ENCODE peak calls at places on chromosome 1, in nine cellular contexts. One of them, this sample, is unnamed.

GRCh38 chr1:230263573-230264195 is 162.4 kb downstream of the PGBD5 start:
- DNase-seq in NCI-H460: no peak
- DNase-seq in fibroblast of lung: no peak
- DNase-seq in mesendoderm: no peak
- DNase-seq in NB4: no peak
- DNase-seq in colonic mucosa: no peak
- DNase-seq in renal cortical epithelial cell: no peak
- DNase-seq in AML-193: no peak
- DNase-seq in DMS153: no peak
- DNase-seq in this sample: no peak

GRCh38 chr1:31502926-31503511 is 73.3 kb upstream of the TINAGL1 start:
- DNase-seq in DMS153: no peak
- DNase-seq in mesendoderm: peak; percentile 89
- DNase-seq in renal cortical epithelial cell: no peak
- DNase-seq in NB4: no peak
- DNase-seq in NCI-H460: no peak
- DNase-seq in colonic mucosa: no peak
- DNase-seq in fibroblast of lung: no peak
- DNase-seq in AML-193: no peak
- DNase-seq in this sample: no peak

GRCh38 chr1:32828341-32828740 is 10.9 kb downstream of the S100PBP start:
- DNase-seq in AML-193: peak; percentile 6
- DNase-seq in mesendoderm: peak; percentile 30
- DNase-seq in colonic mucosa: no peak
- DNase-seq in DMS153: no peak
- DNase-seq in NB4: peak; percentile 32
- DNase-seq in renal cortical epithelial cell: no peak
- DNase-seq in NCI-H460: no peak
- DNase-seq in fibroblast of lung: peak; percentile 31
- DNase-seq in this sample: no peak

GRCh38 chr1:84949664-84950063 is 47.2 kb downstream of the MCOLN2 start:
- DNase-seq in renal cortical epithelial cell: no peak
- DNase-seq in DMS153: no peak
- DNase-seq in AML-193: no peak
- DNase-seq in NCI-H460: no peak
- DNase-seq in NB4: no peak
- DNase-seq in mesendoderm: no peak
- DNase-seq in fibroblast of lung: no peak
- DNase-seq in colonic mucosa: no peak
- DNase-seq in this sample: no peak

GRCh38 chr1:43704838-43705237 is 2.5 kb upstream of the ST3GAL3 start:
- DNase-seq in renal cortical epithelial cell: no peak
- DNase-seq in fibroblast of lung: peak; percentile 55
- DNase-seq in DMS153: no peak
- DNase-seq in NCI-H460: no peak
- DNase-seq in mesendoderm: peak; percentile 6
- DNase-seq in AML-193: no peak
- DNase-seq in colonic mucosa: no peak
- DNase-seq in NB4: peak; percentile 13
- DNase-seq in this sample: no peak

GRCh38 chr1:23902611-23903278 is 10.4 kb downstream of the CNR2 start:
- DNase-seq in mesendoderm: no peak
- DNase-seq in colonic mucosa: no peak
- DNase-seq in renal cortical epithelial cell: no peak
- DNase-seq in AML-193: no peak
- DNase-seq in fibroblast of lung: no peak
- DNase-seq in NCI-H460: no peak
- DNase-seq in DMS153: no peak
- DNase-seq in NB4: no peak
- DNase-seq in this sample: no peak

GRCh38 chr1:21655748-21656147 is 13.4 kb downstream of the RAP1GAP start:
- DNase-seq in DMS153: peak; percentile 36
- DNase-seq in fibroblast of lung: no peak
- DNase-seq in AML-193: no peak
- DNase-seq in NB4: no peak
- DNase-seq in renal cortical epithelial cell: peak; percentile 44
- DNase-seq in NCI-H460: peak; percentile 13
- DNase-seq in colonic mucosa: no peak
- DNase-seq in mesendoderm: peak; percentile 87
- DNase-seq in this sample: no peak

GRCh38 chr1:32394890-32395415 is 712 bp upstream of the BSDC1 start:
- DNase-seq in NCI-H460: no peak
- DNase-seq in renal cortical epithelial cell: no peak
- DNase-seq in NB4: no peak
- DNase-seq in fibroblast of lung: no peak
- DNase-seq in DMS153: peak; percentile 33
- DNase-seq in mesendoderm: no peak
- DNase-seq in colonic mucosa: no peak
- DNase-seq in AML-193: no peak
- DNase-seq in this sample: no peak

GRCh38 chr1:10495942-10496341 is 21.2 kb downstream of the PEX14 start:
- DNase-seq in renal cortical epithelial cell: peak; percentile 95
- DNase-seq in colonic mucosa: no peak
- DNase-seq in mesendoderm: no peak
- DNase-seq in NCI-H460: no peak
- DNase-seq in fibroblast of lung: no peak
- DNase-seq in AML-193: no peak
- DNase-seq in DMS153: no peak
- DNase-seq in NB4: no peak
- DNase-seq in this sample: no peak

GRCh38 chr1:8985915-8986813 is 40.1 kb downstream of the SLC2A7 start:
- DNase-seq in colonic mucosa: peak; percentile 82
- DNase-seq in NCI-H460: peak; percentile 80
- DNase-seq in renal cortical epithelial cell: peak; percentile 92
- DNase-seq in NB4: no peak
- DNase-seq in DMS153: peak; percentile 77
- DNase-seq in AML-193: no peak
- DNase-seq in fibroblast of lung: peak; percentile 88
- DNase-seq in mesendoderm: no peak
- DNase-seq in this sample: no peak

GRCh38 chr1:6694126-6694713 is 7.4 kb downstream of the DNAJC11 start:
- DNase-seq in renal cortical epithelial cell: no peak
- DNase-seq in fibroblast of lung: no peak
- DNase-seq in mesendoderm: peak; percentile 26
- DNase-seq in colonic mucosa: no peak
- DNase-seq in NCI-H460: no peak
- DNase-seq in NB4: no peak
- DNase-seq in AML-193: no peak
- DNase-seq in DMS153: no peak
- DNase-seq in this sample: no peak

GRCh38 chr1:33018112-33018511 is 18.6 kb downstream of the AK2 start:
- DNase-seq in renal cortical epithelial cell: no peak
- DNase-seq in NB4: no peak
- DNase-seq in colonic mucosa: no peak
- DNase-seq in AML-193: no peak
- DNase-seq in fibroblast of lung: no peak
- DNase-seq in NCI-H460: no peak
- DNase-seq in mesendoderm: no peak
- DNase-seq in DMS153: no peak
- DNase-seq in this sample: no peak

GRCh38 chr1:29258974-29259801 is 22.9 kb downstream of the PTPRU start:
- DNase-seq in AML-193: no peak
- DNase-seq in DMS153: no peak
- DNase-seq in mesendoderm: peak; percentile 75
- DNase-seq in NCI-H460: no peak
- DNase-seq in NB4: peak; percentile 24
- DNase-seq in colonic mucosa: no peak
- DNase-seq in renal cortical epithelial cell: no peak
- DNase-seq in fibroblast of lung: no peak
- DNase-seq in this sample: no peak

GRCh38 chr1:31760422-31760900 is 3.7 kb downstream of the ADGRB2 start:
- DNase-seq in NCI-H460: no peak
- DNase-seq in DMS153: peak; percentile 63
- DNase-seq in colonic mucosa: no peak
- DNase-seq in AML-193: no peak
- DNase-seq in NB4: no peak
- DNase-seq in fibroblast of lung: no peak
- DNase-seq in renal cortical epithelial cell: no peak
- DNase-seq in mesendoderm: peak; percentile 39
- DNase-seq in this sample: no peak

GRCh38 chr1:3819626-3820245 is 23.4 kb upstream of the LRRC47 start:
- DNase-seq in colonic mucosa: no peak
- DNase-seq in AML-193: no peak
- DNase-seq in fibroblast of lung: no peak
- DNase-seq in NB4: no peak
- DNase-seq in DMS153: no peak
- DNase-seq in renal cortical epithelial cell: no peak
- DNase-seq in NCI-H460: no peak
- DNase-seq in mesendoderm: no peak
- DNase-seq in this sample: no peak

GRCh38 chr1:90876098-90876497 is 145.7 kb downstream of the ZNF644 start:
- DNase-seq in NB4: no peak
- DNase-seq in fibroblast of lung: no peak
- DNase-seq in renal cortical epithelial cell: no peak
- DNase-seq in AML-193: no peak
- DNase-seq in NCI-H460: no peak
- DNase-seq in colonic mucosa: no peak
- DNase-seq in mesendoderm: no peak
- DNase-seq in DMS153: no peak
- DNase-seq in this sample: no peak

GRCh38 chr1:89918127-89918793 is 76.7 kb upstream of the ZNF326 start:
- DNase-seq in NB4: no peak
- DNase-seq in DMS153: no peak
- DNase-seq in AML-193: no peak
- DNase-seq in mesendoderm: peak; percentile 44
- DNase-seq in fibroblast of lung: peak; percentile 44
- DNase-seq in renal cortical epithelial cell: peak; percentile 70
- DNase-seq in NCI-H460: no peak
- DNase-seq in colonic mucosa: no peak
- DNase-seq in this sample: no peak

GRCh38 chr1:223390618-223391017 is 2.6 kb upstream of the CCDC185 start:
- DNase-seq in NB4: no peak
- DNase-seq in fibroblast of lung: no peak
- DNase-seq in DMS153: no peak
- DNase-seq in renal cortical epithelial cell: no peak
- DNase-seq in AML-193: no peak
- DNase-seq in colonic mucosa: no peak
- DNase-seq in mesendoderm: no peak
- DNase-seq in NCI-H460: no peak
- DNase-seq in this sample: no peak

This sample was measured in KG1.